ENCODE peak calls at places on chromosome 10, in ten cellular contexts. One of them, this sample, is unnamed.

GRCh38 chr10:88064608-88065383 is 201.4 kb downstream of the PTEN start:
- DNase-seq in brain microvascular endothelial cell: no peak
- DNase-seq in ovary: peak; percentile 31
- DNase-seq in effector memory CD4-positive, alpha-beta T cell: no peak
- DNase-seq in CD4-positive, alpha-beta memory T cell: peak; percentile 47
- DNase-seq in upper lobe of right lung: no peak
- DNase-seq in RWPE1: no peak
- DNase-seq in fibroblast of lung: peak; percentile 90
- DNase-seq in kidney: no peak
- DNase-seq in cardiac muscle cell: no peak
- DNase-seq in this sample: no peak

GRCh38 chr10:1809139-1809755 is 71.9 kb upstream of the ADARB2 start:
- DNase-seq in ovary: no peak
- DNase-seq in kidney: no peak
- DNase-seq in effector memory CD4-positive, alpha-beta T cell: no peak
- DNase-seq in CD4-positive, alpha-beta memory T cell: no peak
- DNase-seq in brain microvascular endothelial cell: no peak
- DNase-seq in upper lobe of right lung: no peak
- DNase-seq in cardiac muscle cell: no peak
- DNase-seq in fibroblast of lung: no peak
- DNase-seq in RWPE1: peak; percentile 44
- DNase-seq in this sample: no peak

GRCh38 chr10:71729023-71729649 is 9.6 kb upstream of the C10orf105 start:
- DNase-seq in brain microvascular endothelial cell: no peak
- DNase-seq in fibroblast of lung: no peak
- DNase-seq in CD4-positive, alpha-beta memory T cell: no peak
- DNase-seq in upper lobe of right lung: peak; percentile 79
- DNase-seq in cardiac muscle cell: no peak
- DNase-seq in kidney: peak; percentile 94
- DNase-seq in effector memory CD4-positive, alpha-beta T cell: no peak
- DNase-seq in ovary: no peak
- DNase-seq in RWPE1: peak; percentile 97
- DNase-seq in this sample: peak; percentile 56

GRCh38 chr10:24849537-24850299 is 102.7 kb downstream of the PRTFDC1 start:
- DNase-seq in effector memory CD4-positive, alpha-beta T cell: no peak
- DNase-seq in RWPE1: peak; percentile 49
- DNase-seq in CD4-positive, alpha-beta memory T cell: no peak
- DNase-seq in cardiac muscle cell: no peak
- DNase-seq in fibroblast of lung: no peak
- DNase-seq in ovary: no peak
- DNase-seq in brain microvascular endothelial cell: no peak
- DNase-seq in upper lobe of right lung: no peak
- DNase-seq in kidney: no peak
- DNase-seq in this sample: no peak

GRCh38 chr10:90871279-90871760 is 454 bp upstream of the RPP30 start:
- DNase-seq in effector memory CD4-positive, alpha-beta T cell: no peak
- DNase-seq in ovary: peak; percentile 40
- DNase-seq in upper lobe of right lung: no peak
- DNase-seq in kidney: no peak
- DNase-seq in brain microvascular endothelial cell: peak; percentile 83
- DNase-seq in RWPE1: no peak
- DNase-seq in fibroblast of lung: peak; percentile 90
- DNase-seq in cardiac muscle cell: peak; percentile 78
- DNase-seq in CD4-positive, alpha-beta memory T cell: peak; percentile 50
- DNase-seq in this sample: peak; percentile 73

GRCh38 chr10:76319666-76320065 is 888.2 kb downstream of the LRMDA start:
- DNase-seq in upper lobe of right lung: no peak
- DNase-seq in ovary: no peak
- DNase-seq in RWPE1: no peak
- DNase-seq in fibroblast of lung: no peak
- DNase-seq in kidney: no peak
- DNase-seq in cardiac muscle cell: no peak
- DNase-seq in brain microvascular endothelial cell: no peak
- DNase-seq in effector memory CD4-positive, alpha-beta T cell: no peak
- DNase-seq in CD4-positive, alpha-beta memory T cell: no peak
- DNase-seq in this sample: no peak

GRCh38 chr10:132696728-132697567 is 89.0 kb downstream of the NKX6-2 start:
- DNase-seq in effector memory CD4-positive, alpha-beta T cell: no peak
- DNase-seq in RWPE1: no peak
- DNase-seq in fibroblast of lung: no peak
- DNase-seq in upper lobe of right lung: peak; percentile 46
- DNase-seq in ovary: peak; percentile 12
- DNase-seq in kidney: no peak
- DNase-seq in CD4-positive, alpha-beta memory T cell: no peak
- DNase-seq in cardiac muscle cell: no peak
- DNase-seq in brain microvascular endothelial cell: no peak
- DNase-seq in this sample: no peak

GRCh38 chr10:77045046-77045445 is 592.6 kb downstream of the KCNMA1 start:
- DNase-seq in fibroblast of lung: no peak
- DNase-seq in kidney: no peak
- DNase-seq in CD4-positive, alpha-beta memory T cell: no peak
- DNase-seq in upper lobe of right lung: no peak
- DNase-seq in effector memory CD4-positive, alpha-beta T cell: no peak
- DNase-seq in cardiac muscle cell: no peak
- DNase-seq in ovary: no peak
- DNase-seq in RWPE1: no peak
- DNase-seq in brain microvascular endothelial cell: no peak
- DNase-seq in this sample: no peak

GRCh38 chr10:98636921-98637329 is 190.2 kb upstream of the HPS1 start:
- DNase-seq in ovary: no peak
- DNase-seq in upper lobe of right lung: no peak
- DNase-seq in CD4-positive, alpha-beta memory T cell: no peak
- DNase-seq in effector memory CD4-positive, alpha-beta T cell: no peak
- DNase-seq in fibroblast of lung: no peak
- DNase-seq in brain microvascular endothelial cell: no peak
- DNase-seq in cardiac muscle cell: no peak
- DNase-seq in RWPE1: no peak
- DNase-seq in kidney: no peak
- DNase-seq in this sample: no peak

DNA sequence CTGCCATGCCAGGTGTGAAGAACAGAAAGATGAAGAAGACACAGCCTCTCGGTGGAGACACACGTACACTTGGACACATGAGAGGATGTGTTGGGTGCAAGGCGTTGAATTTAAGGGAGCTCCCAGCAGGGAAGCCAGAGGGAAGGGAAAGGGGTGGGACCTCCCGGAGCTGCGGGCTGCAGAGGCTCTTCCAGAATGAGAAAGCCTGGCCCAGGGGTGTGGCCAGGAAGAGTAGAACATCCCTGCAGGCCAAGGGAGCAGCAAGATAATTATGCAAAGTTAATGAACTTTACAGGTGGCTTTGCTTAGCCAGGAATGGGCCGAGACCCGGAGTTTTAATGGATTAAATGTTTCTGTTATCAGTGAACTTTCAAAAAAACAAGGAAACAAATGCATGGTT is 270.3 kb downstream of the KLF6 start:
- DNase-seq in cardiac muscle cell: no peak
- DNase-seq in effector memory CD4-positive, alpha-beta T cell: no peak
- DNase-seq in ovary: no peak
- DNase-seq in fibroblast of lung: no peak
- DNase-seq in kidney: no peak
- DNase-seq in RWPE1: no peak
- DNase-seq in CD4-positive, alpha-beta memory T cell: no peak
- DNase-seq in upper lobe of right lung: no peak
- DNase-seq in brain microvascular endothelial cell: no peak
- DNase-seq in this sample: no peak
- H3K27ac ChIP-seq in cardiac muscle cell: no peak overlapping the region
- H3K27ac ChIP-seq in effector memory CD4-positive, alpha-beta T cell: no peak overlapping the region
- H3K27ac ChIP-seq in ovary: no peak overlapping the region
- H3K27ac ChIP-seq in fibroblast of lung: no peak overlapping the region
- H3K27ac ChIP-seq in kidney: no peak overlapping the region
- H3K27ac ChIP-seq in RWPE1: no peak overlapping the region
- H3K27ac ChIP-seq in CD4-positive, alpha-beta memory T cell: no peak overlapping the region
- H3K27ac ChIP-seq in upper lobe of right lung: no peak overlapping the region
- H3K27ac ChIP-seq in brain microvascular endothelial cell: no peak overlapping the region
- H3K27ac ChIP-seq in this sample: no peak overlapping the region

GRCh38 chr10:60796481-60796880 is 18.2 kb downstream of the CDK1 start:
- DNase-seq in effector memory CD4-positive, alpha-beta T cell: no peak
- DNase-seq in upper lobe of right lung: no peak
- DNase-seq in kidney: no peak
- DNase-seq in brain microvascular endothelial cell: no peak
- DNase-seq in ovary: no peak
- DNase-seq in RWPE1: no peak
- DNase-seq in fibroblast of lung: no peak
- DNase-seq in cardiac muscle cell: no peak
- DNase-seq in CD4-positive, alpha-beta memory T cell: no peak
- DNase-seq in this sample: no peak
- H3K27ac ChIP-seq in effector memory CD4-positive, alpha-beta T cell: no peak overlapping the region
- H3K27ac ChIP-seq in upper lobe of right lung: no peak overlapping the region
- H3K27ac ChIP-seq in kidney: no peak overlapping the region
- H3K27ac ChIP-seq in brain microvascular endothelial cell: no peak overlapping the region
- H3K27ac ChIP-seq in ovary: no peak overlapping the region
- H3K27ac ChIP-seq in RWPE1: no peak overlapping the region
- H3K27ac ChIP-seq in fibroblast of lung: no peak overlapping the region
- H3K27ac ChIP-seq in cardiac muscle cell: peak overlapping the region; percentile 16
- H3K27ac ChIP-seq in CD4-positive, alpha-beta memory T cell: no peak overlapping the region
- H3K27ac ChIP-seq in this sample: no peak overlapping the region

GRCh38 chr10:96366508-96366907 is 7.7 kb upstream of the OPALIN start:
- DNase-seq in cardiac muscle cell: no peak
- DNase-seq in upper lobe of right lung: no peak
- DNase-seq in effector memory CD4-positive, alpha-beta T cell: no peak
- DNase-seq in ovary: no peak
- DNase-seq in brain microvascular endothelial cell: no peak
- DNase-seq in fibroblast of lung: peak; percentile 57
- DNase-seq in kidney: no peak
- DNase-seq in CD4-positive, alpha-beta memory T cell: no peak
- DNase-seq in RWPE1: peak; percentile 58
- DNase-seq in this sample: no peak

GRCh38 chr10:96368971-96369370 is 10.2 kb upstream of the OPALIN start:
- DNase-seq in kidney: no peak
- DNase-seq in RWPE1: no peak
- DNase-seq in ovary: no peak
- DNase-seq in fibroblast of lung: no peak
- DNase-seq in upper lobe of right lung: no peak
- DNase-seq in cardiac muscle cell: no peak
- DNase-seq in CD4-positive, alpha-beta memory T cell: no peak
- DNase-seq in effector memory CD4-positive, alpha-beta T cell: no peak
- DNase-seq in brain microvascular endothelial cell: no peak
- DNase-seq in this sample: no peak

GRCh38 chr10:96367470-96367869 is 8.7 kb upstream of the OPALIN start:
- DNase-seq in upper lobe of right lung: no peak
- DNase-seq in CD4-positive, alpha-beta memory T cell: no peak
- DNase-seq in cardiac muscle cell: no peak
- DNase-seq in effector memory CD4-positive, alpha-beta T cell: no peak
- DNase-seq in ovary: no peak
- DNase-seq in kidney: no peak
- DNase-seq in brain microvascular endothelial cell: no peak
- DNase-seq in fibroblast of lung: no peak
- DNase-seq in RWPE1: no peak
- DNase-seq in this sample: no peak

GRCh38 chr10:96369890-96370574 is 11.2 kb upstream of the OPALIN start:
- DNase-seq in cardiac muscle cell: no peak
- DNase-seq in ovary: no peak
- DNase-seq in RWPE1: peak; percentile 57
- DNase-seq in upper lobe of right lung: no peak
- DNase-seq in CD4-positive, alpha-beta memory T cell: no peak
- DNase-seq in fibroblast of lung: no peak
- DNase-seq in effector memory CD4-positive, alpha-beta T cell: no peak
- DNase-seq in brain microvascular endothelial cell: no peak
- DNase-seq in kidney: no peak
- DNase-seq in this sample: no peak

GRCh38 chr10:96365571-96365970 is 6.8 kb upstream of the OPALIN start:
- DNase-seq in ovary: no peak
- DNase-seq in brain microvascular endothelial cell: no peak
- DNase-seq in RWPE1: no peak
- DNase-seq in effector memory CD4-positive, alpha-beta T cell: no peak
- DNase-seq in CD4-positive, alpha-beta memory T cell: no peak
- DNase-seq in fibroblast of lung: no peak
- DNase-seq in kidney: no peak
- DNase-seq in cardiac muscle cell: no peak
- DNase-seq in upper lobe of right lung: no peak
- DNase-seq in this sample: no peak
- H3K27ac ChIP-seq in ovary: no peak overlapping the region
- H3K27ac ChIP-seq in brain microvascular endothelial cell: no peak overlapping the region
- H3K27ac ChIP-seq in RWPE1: no peak overlapping the region
- H3K27ac ChIP-seq in effector memory CD4-positive, alpha-beta T cell: no peak overlapping the region
- H3K27ac ChIP-seq in CD4-positive, alpha-beta memory T cell: no peak overlapping the region
- H3K27ac ChIP-seq in fibroblast of lung: no peak overlapping the region
- H3K27ac ChIP-seq in kidney: no peak overlapping the region
- H3K27ac ChIP-seq in cardiac muscle cell: no peak overlapping the region
- H3K27ac ChIP-seq in upper lobe of right lung: no peak overlapping the region
- H3K27ac ChIP-seq in this sample: no peak overlapping the region

GRCh38 chr10:29642996-29643395 is 8.2 kb upstream of the SVIL start:
- DNase-seq in RWPE1: no peak
- DNase-seq in fibroblast of lung: peak; percentile 75
- DNase-seq in ovary: peak; percentile 65
- DNase-seq in effector memory CD4-positive, alpha-beta T cell: no peak
- DNase-seq in upper lobe of right lung: no peak
- DNase-seq in brain microvascular endothelial cell: peak; percentile 87
- DNase-seq in kidney: no peak
- DNase-seq in cardiac muscle cell: no peak
- DNase-seq in CD4-positive, alpha-beta memory T cell: no peak
- DNase-seq in this sample: no peak

GRCh38 chr10:29647483-29647882 is 12.7 kb upstream of the SVIL start:
- DNase-seq in effector memory CD4-positive, alpha-beta T cell: no peak
- DNase-seq in cardiac muscle cell: no peak
- DNase-seq in brain microvascular endothelial cell: no peak
- DNase-seq in kidney: no peak
- DNase-seq in RWPE1: no peak
- DNase-seq in CD4-positive, alpha-beta memory T cell: no peak
- DNase-seq in fibroblast of lung: no peak
- DNase-seq in upper lobe of right lung: no peak
- DNase-seq in ovary: no peak
- DNase-seq in this sample: peak; percentile 54

GRCh38 chr10:29646960-29647431 is 12.2 kb upstream of the SVIL start:
- DNase-seq in effector memory CD4-positive, alpha-beta T cell: no peak
- DNase-seq in ovary: no peak
- DNase-seq in upper lobe of right lung: no peak
- DNase-seq in fibroblast of lung: peak; percentile 75
- DNase-seq in RWPE1: no peak
- DNase-seq in cardiac muscle cell: no peak
- DNase-seq in brain microvascular endothelial cell: peak; percentile 43
- DNase-seq in CD4-positive, alpha-beta memory T cell: no peak
- DNase-seq in kidney: no peak
- DNase-seq in this sample: no peak

GRCh38 chr10:29646238-29646902 is 11.6 kb upstream of the SVIL start:
- DNase-seq in ovary: peak; percentile 54
- DNase-seq in upper lobe of right lung: no peak
- DNase-seq in cardiac muscle cell: no peak
- DNase-seq in brain microvascular endothelial cell: peak; percentile 75
- DNase-seq in RWPE1: peak; percentile 69
- DNase-seq in effector memory CD4-positive, alpha-beta T cell: no peak
- DNase-seq in fibroblast of lung: peak; percentile 73
- DNase-seq in CD4-positive, alpha-beta memory T cell: no peak
- DNase-seq in kidney: no peak
- DNase-seq in this sample: peak; percentile 56

DNA sequence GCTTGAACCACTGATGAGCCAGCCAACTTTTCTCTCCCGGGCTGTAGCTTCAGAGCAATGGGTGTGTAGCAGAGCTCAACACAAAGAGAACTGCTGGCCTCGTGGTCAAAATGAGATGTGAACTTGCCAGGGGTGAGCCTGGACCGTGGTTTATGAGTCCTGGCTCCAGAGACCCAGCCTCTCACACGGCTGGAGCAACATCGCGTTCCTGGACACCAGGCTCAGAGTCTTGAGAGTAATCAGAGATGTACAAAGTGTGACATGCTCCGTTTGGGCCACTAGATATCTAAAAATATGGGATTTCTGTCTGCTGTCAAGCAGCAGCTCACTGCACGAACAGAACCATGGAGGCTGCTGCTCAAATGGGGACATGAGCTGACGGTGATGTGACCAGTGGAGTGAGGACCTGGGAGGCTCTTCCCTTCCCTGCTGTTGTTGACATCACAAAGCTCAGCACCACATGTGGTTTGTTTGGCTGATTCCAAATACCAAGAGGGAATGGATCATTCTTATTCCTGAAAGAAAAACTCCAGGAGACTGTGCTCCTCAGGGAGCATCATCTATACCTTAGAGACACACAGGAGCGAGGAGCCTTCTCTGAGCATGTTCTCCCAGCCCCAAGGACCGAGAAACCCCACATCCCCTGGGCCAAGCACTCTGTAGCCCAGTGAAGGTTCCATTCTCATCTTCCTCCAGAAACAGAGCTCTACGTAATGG is 9.2 kb upstream of the SVIL start:
- DNase-seq in brain microvascular endothelial cell: peak; percentile 39
- DNase-seq in upper lobe of right lung: no peak
- DNase-seq in fibroblast of lung: no peak
- DNase-seq in RWPE1: no peak
- DNase-seq in ovary: no peak
- DNase-seq in CD4-positive, alpha-beta memory T cell: no peak
- DNase-seq in cardiac muscle cell: no peak
- DNase-seq in kidney: no peak
- DNase-seq in effector memory CD4-positive, alpha-beta T cell: no peak
- DNase-seq in this sample: no peak
- H3K27ac ChIP-seq in brain microvascular endothelial cell: peak overlapping the region; percentile 4
- H3K27ac ChIP-seq in upper lobe of right lung: no peak overlapping the region
- H3K27ac ChIP-seq in fibroblast of lung: no peak overlapping the region
- H3K27ac ChIP-seq in RWPE1: no peak overlapping the region
- H3K27ac ChIP-seq in ovary: peak overlapping the region; percentile 74
- H3K27ac ChIP-seq in CD4-positive, alpha-beta memory T cell: no peak overlapping the region
- H3K27ac ChIP-seq in cardiac muscle cell: peak overlapping the region; percentile 62
- H3K27ac ChIP-seq in kidney: no peak overlapping the region
- H3K27ac ChIP-seq in effector memory CD4-positive, alpha-beta T cell: no peak overlapping the region
- H3K27ac ChIP-seq in this sample: no peak overlapping the region